ENCODE peak calls at places on chromosomes 6 and 20, in four cellular contexts. T is uterus, O is fibroblast of lung, M is heart left ventricle. X is an unnamed sample.

GRCh38 chr20:25042531-25043498 is 15.1 kb downstream of the ACSS1 start:
- DNase-seq in T (no peak), O (no peak), M (peak), X (no peak)

GRCh38 chr6:167907837-167908681 is 81.3 kb downstream of the AFDN start:
- DNase-seq in T (no peak), O (peak), M (no peak), X (peak)

GRCh38 chr6:166087848-166088247 is 79.8 kb downstream of the TBXT start:
- DNase-seq in T (no peak), O (no peak), M (no peak), X (no peak)

GRCh38 chr20:8385247-8385646 is 253.2 kb downstream of the PLCB1 start:
- DNase-seq in T (no peak), O (peak), M (peak), X (peak)

GRCh38 chr6:112018619-112019416 is 35.1 kb upstream of the CCN6 start:
- DNase-seq in T (no peak), O (no peak), M (no peak), X (no peak)

GRCh38 chr20:32585011-32585518 is at the start of gene NOL4L:
- DNase-seq in T (no peak), O (peak), M (no peak), X (peak)

GRCh38 chr6:2630891-2631458 is 119.7 kb downstream of the MYLK4 start:
- DNase-seq in T (no peak), O (peak), M (no peak), X (no peak)

GRCh38 chr6:30042476-30042875 is 18.6 kb upstream of the POLR1H start:
- DNase-seq in T (no peak), O (no peak), M (no peak), X (no peak)

GRCh38 chr6:114619621-114620020 is 276.8 kb upstream of the HS3ST5 start:
- DNase-seq in T (no peak), O (peak), M (no peak), X (no peak)

GRCh38 chr20:2301164-2301622 is 5.4 kb downstream of the TGM3 start:
- DNase-seq in T (peak), O (peak), M (no peak), X (peak)

GRCh38 chr6:11978169-11978987 is 33.7 kb upstream of the HIVEP1 start:
- DNase-seq in T (no peak), O (peak), M (no peak), X (peak)

GRCh38 chr20:16261733-16262277 is 311.4 kb downstream of the KIF16B start:
- DNase-seq in T (no peak), O (no peak), M (no peak), X (no peak)

GRCh38 chr20:36467076-36467999 is 74.0 kb upstream of the MYL9 start:
- DNase-seq in T (peak), O (peak), M (peak), X (peak)

GRCh38 chr6:152368761-152369624 is 268.2 kb downstream of the SYNE1 start:
- DNase-seq in T (peak), O (no peak), M (no peak), X (no peak)
- H3K27ac ChIP-seq in T (peak), O (peak), M (peak), X (no peak)

GRCh38 chr20:14550655-14551054 is 213.2 kb upstream of the FLRT3 start:
- DNase-seq in T (no peak), O (no peak), M (no peak), X (no peak)

GRCh38 chr20:14553774-14554524 is 216.5 kb upstream of the FLRT3 start:
- DNase-seq in T (no peak), O (peak), M (no peak), X (no peak)

GRCh38 chr20:14556206-14556605 is 218.8 kb upstream of the FLRT3 start:
- DNase-seq in T (no peak), O (no peak), M (no peak), X (no peak)

GRCh38 chr20:14555676-14556075 is 218.3 kb upstream of the FLRT3 start:
- DNase-seq in T (no peak), O (no peak), M (no peak), X (no peak)
- TF ChIP-seq CTCF in T (no peak), O (no peak), M (no peak), X (no peak)

DNA sequence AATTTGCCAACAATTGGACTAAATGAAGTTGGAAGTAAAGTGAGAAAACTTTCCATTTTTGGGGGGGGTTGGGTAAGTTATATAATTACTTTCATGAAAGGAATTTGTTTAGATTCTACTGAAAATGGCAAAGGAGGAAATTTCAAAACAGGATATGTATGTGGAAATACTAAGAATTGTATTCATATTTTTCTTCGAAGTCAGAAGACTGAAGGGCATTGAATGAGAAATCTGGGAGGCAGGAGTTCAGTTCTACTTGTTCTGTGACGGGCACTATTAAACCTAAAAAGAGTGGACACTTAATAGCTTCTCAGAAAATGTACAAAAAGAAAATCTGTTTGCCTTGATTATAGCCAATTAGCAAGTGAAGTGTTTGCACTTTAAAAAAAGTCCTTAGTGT is 114.7 kb downstream of the PRIM2 start:
- DNase-seq in T (no peak), O (peak), M (no peak), X (no peak)
- H3K27ac ChIP-seq in T (no peak), O (peak), M (no peak), X (no peak)

GRCh38 chr6:140433072-140433471 is 1058.6 kb upstream of the CITED2 start:
- DNase-seq in T (no peak), O (no peak), M (no peak), X (no peak)

DNA sequence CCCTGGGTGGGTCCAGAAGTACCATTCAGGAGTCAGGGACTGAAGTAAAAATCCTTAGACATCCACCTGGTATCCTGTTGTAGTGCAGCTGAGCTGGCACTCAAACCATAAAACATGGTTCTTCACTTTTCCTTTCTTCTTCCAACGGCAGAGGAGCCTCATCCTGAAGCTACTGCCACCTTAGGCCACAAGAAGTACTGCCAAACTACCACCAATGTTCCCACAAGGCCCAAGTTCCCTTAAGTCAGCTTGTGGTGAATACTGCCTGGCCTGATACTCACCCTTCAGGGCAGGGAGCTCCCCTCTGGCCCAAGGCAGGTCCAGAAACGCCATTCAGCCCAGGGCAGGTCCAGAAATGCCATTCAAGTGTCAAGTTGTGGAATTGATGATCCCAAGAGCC is 1053.4 kb upstream of the CITED2 start:
- DNase-seq in T (no peak), O (no peak), M (no peak), X (no peak)
- TF ChIP-seq CTCF in T (no peak), O (no peak), M (no peak), X (no peak)

DNA sequence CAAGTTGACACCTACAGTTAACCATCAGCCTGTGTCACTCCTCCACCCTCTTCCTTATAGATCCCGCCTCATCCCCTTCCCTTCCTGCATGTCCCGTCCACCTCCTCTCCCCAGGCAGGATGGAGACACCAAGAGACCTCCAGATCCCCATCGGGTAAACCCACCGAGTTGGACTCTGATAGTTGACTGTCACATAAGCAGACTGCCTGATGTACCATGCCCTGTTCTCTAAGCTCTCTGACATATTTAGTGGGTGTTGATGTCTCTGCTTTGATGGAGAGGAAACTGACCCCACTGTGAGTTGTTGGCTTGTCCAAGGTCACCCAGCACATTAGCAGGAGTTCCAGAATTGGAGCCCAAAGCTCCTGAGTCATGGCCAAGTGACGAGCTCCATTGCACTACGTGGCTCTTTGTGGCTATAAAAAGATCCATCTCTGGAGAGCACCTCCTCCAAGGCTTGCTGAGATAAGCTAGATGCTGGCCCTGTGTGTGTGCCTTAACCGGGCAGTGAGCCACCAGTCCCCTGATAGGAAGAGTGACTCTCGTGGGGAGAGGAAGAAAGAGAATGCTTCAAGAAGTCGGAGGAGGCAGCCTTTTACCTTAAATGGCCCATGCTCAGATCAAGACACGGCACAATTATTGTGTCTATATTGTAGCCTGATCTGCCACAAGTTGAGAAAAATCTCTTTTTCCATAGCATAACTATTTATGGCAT is 236.0 kb upstream of the ECI2 start:
- DNase-seq in T (no peak), O (peak), M (no peak), X (no peak)
- H3K27ac ChIP-seq in T (no peak), O (peak), M (peak), X (no peak)

GRCh38 chr6:132703936-132704335 is 9.9 kb downstream of the VNN1 start:
- DNase-seq in T (no peak), O (no peak), M (no peak), X (no peak)

GRCh38 chr6:132713355-132714134 is at the start of gene VNN1:
- DNase-seq in T (no peak), O (no peak), M (no peak), X (no peak)

GRCh38 chr6:132712366-132712765 is 1.5 kb downstream of the VNN1 start:
- DNase-seq in T (no peak), O (peak), M (no peak), X (no peak)

GRCh38 chr6:132708002-132708401 is 5.9 kb downstream of the VNN1 start:
- DNase-seq in T (no peak), O (no peak), M (no peak), X (no peak)

DNA sequence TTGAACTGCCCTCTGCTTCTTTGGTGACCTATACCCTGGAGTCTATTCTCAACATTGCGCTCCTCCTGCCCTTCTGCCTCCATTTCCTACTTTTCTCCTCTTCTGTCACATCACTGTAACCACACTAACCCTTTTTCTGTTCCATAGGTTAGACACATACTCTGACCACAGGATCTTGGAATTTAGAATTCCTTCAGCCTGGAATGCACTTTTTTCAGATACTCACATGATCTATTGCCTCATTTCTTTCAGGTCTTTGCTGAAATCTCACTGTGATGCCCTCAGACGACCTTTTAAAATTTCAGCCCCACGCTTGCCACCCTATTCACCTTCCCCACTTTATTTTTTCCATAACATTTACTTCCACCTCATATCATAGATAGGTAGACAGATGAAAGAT is 5.1 kb downstream of the VNN1 start:
- DNase-seq in T (no peak), O (peak), M (no peak), X (no peak)
- TF ChIP-seq CTCF in T (no peak), O (no peak), M (no peak), X (no peak)

GRCh38 chr6:139708342-139709199 is 334.1 kb upstream of the CITED2 start:
- DNase-seq in T (no peak), O (peak), M (no peak), X (peak)
- H3K27ac ChIP-seq in T (peak), O (peak), M (no peak), X (no peak)

X was measured in A673.